ENCODE peak calls at places on chromosomes 13 and 19, in four cellular contexts. A is uterus, H is fibroblast of lung, G is HAP-1. I is an unnamed sample. For H3K4me1 and H3K36me3, the result is how much of the 10 kb centered on the place peaks cover.

GRCh38 chr13:30739646-30740642 is 4.6 kb downstream of the ALOX5AP start:
- DNase-seq in A (no peak), H (peak), G (peak), I (peak)

GRCh38 chr19:49117677-49118564 is 1.0 kb downstream of the C19orf73 start:
- DNase-seq in A (no peak), H (no peak), G (no peak), I (no peak)

GRCh38 chr13:44934724-44935123 is 54.5 kb downstream of the NUFIP1 start:
- DNase-seq in A (no peak), G (no peak), H (peak), I (no peak)

GRCh38 chr13:20714563-20715339 is 11.3 kb downstream of the IL17D start:
- DNase-seq in H (peak), A (no peak), G (no peak), I (no peak)

GRCh38 chr19:40754611-40755247 is 3.7 kb downstream of the SNRPA start:
- DNase-seq in A (no peak), H (no peak), G (no peak), I (no peak)

GRCh38 chr19:34644991-34645461 is 31.9 kb downstream of the SCGB2B2 start:
- DNase-seq in G (no peak), A (no peak), H (no peak), I (no peak)

GRCh38 chr19:42440357-42441046 is 2.2 kb downstream of the CXCL17 start:
- DNase-seq in G (peak), A (peak), H (peak), I (peak)

GRCh38 chr19:58571575-58571947 is 1.6 kb downstream of the MZF1 start:
- DNase-seq in H (no peak), G (peak), A (no peak), I (no peak)

GRCh38 chr13:110528371-110528770 is 33.2 kb downstream of the RAB20 start:
- DNase-seq in H (peak), G (no peak), A (no peak), I (no peak)

GRCh38 chr19:44752816-44753618 is 4.5 kb downstream of the BCL3 start:
- DNase-seq in G (peak), H (peak), A (peak), I (peak)

GRCh38 chr19:44753932-44754742 is 5.6 kb downstream of the BCL3 start:
- DNase-seq in H (peak), A (peak), G (peak), I (peak)

GRCh38 chr19:44753619-44753931 is 5.1 kb downstream of the BCL3 start:
- DNase-seq in H (no peak), G (no peak), A (no peak), I (no peak)

GRCh38 chr19:44750713-44751112 is 2.2 kb downstream of the BCL3 start:
- DNase-seq in G (no peak), H (no peak), A (no peak), I (no peak)

GRCh38 chr19:44752123-44752815 is 3.8 kb downstream of the BCL3 start:
- DNase-seq in H (no peak), G (no peak), A (no peak), I (no peak)
- H3K4me1 ChIP-seq in H (under half), G (under half), A (under half), I (under half)

DNA sequence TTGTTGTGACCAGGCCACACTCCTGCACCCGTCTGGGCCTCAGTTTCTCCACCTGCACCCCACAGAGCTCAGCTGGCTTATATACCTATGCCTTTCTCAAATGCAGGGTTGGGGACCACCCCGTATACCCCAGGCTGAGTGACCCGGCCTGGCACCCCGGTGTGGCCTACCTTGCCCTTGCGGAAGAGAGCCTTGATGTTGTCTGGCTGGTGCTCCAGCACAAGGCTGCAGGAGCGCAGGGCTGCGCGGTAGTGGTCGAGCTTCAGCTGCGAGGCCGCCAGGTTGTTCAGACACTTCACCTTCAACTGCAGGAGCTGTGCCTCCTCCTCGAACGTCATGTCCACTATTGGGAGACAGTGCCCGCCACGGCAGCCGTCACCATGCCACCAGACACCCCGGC is 5.9 kb downstream of the FKBP8 start:
- DNase-seq in H (no peak), G (no peak), A (no peak), I (no peak)
- H3K36me3 ChIP-seq in H (under half), G (half or more), A (under half), I (under half)

GRCh38 chr19:2533072-2533425 is 57.1 kb downstream of the GADD45B start:
- DNase-seq in A (no peak), H (no peak), G (no peak), I (no peak)

GRCh38 chr19:2533686-2534085 is 57.8 kb downstream of the GADD45B start:
- DNase-seq in G (no peak), A (no peak), H (no peak), I (no peak)

GRCh38 chr19:2534374-2535050 is 58.6 kb downstream of the GADD45B start:
- DNase-seq in G (no peak), A (no peak), H (no peak), I (no peak)

GRCh38 chr19:2529473-2529918 is 53.6 kb downstream of the GADD45B start:
- DNase-seq in G (no peak), H (peak), A (no peak), I (peak)

DNA sequence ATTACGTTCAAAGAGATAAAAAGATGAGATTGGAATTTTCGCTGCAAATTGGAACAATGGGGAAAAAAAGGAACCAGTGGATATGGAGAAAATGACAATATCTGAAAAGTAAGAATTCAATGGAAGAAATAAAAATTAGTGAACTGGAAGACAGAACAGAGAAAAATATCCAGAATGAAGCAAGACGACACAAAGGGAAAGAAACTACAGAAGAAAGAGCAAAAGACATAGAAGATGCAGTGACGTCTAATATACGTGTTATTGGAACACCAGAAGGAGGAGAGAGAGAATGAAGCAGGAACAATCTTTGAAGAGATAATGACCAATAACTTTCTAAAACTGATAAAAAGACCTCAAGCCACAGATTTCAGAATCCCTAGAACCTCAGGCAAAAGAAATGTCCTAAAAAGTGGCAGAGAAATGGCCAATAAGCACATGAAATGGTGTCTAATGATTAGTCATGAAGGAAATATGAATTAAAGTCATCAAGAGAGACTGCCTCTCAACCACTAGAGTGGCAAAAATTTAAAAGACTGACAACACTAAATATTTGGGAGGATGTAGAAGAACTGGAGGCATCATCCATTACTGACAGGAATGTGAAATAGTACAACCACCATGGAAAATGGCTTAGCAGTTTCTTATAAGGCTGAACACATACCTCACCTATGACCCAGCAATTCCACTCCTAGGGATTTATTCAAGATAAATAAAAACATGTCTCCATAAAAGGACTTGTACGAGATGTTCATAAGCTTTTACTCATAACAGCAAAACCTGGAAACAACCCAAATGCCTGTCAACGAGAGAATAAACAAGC is 56.5 kb downstream of the GADD45B start:
- DNase-seq in H (peak), G (no peak), A (no peak), I (no peak)
- H3K4me1 ChIP-seq in H (under half), G (under half), A (under half), I (half or more)

GRCh38 chr19:10568826-10569651 is at the start of gene CDKN2D:
- DNase-seq in H (peak), A (peak), G (peak), I (peak)
- H3K36me3 ChIP-seq in H (under half), A (under half), G (under half), I (under half)

GRCh38 chr13:38384171-38384570 is 34.5 kb downstream of the UFM1 start:
- DNase-seq in G (no peak), H (no peak), A (no peak), I (no peak)

GRCh38 chr13:38385152-38385891 is 35.7 kb downstream of the UFM1 start:
- DNase-seq in G (no peak), A (no peak), H (no peak), I (no peak)

GRCh38 chr13:38382946-38383345 is 33.3 kb downstream of the UFM1 start:
- DNase-seq in G (no peak), H (no peak), A (no peak), I (no peak)

GRCh38 chr13:38381840-38382239 is 32.2 kb downstream of the UFM1 start:
- DNase-seq in A (no peak), H (peak), G (no peak), I (no peak)

DNA sequence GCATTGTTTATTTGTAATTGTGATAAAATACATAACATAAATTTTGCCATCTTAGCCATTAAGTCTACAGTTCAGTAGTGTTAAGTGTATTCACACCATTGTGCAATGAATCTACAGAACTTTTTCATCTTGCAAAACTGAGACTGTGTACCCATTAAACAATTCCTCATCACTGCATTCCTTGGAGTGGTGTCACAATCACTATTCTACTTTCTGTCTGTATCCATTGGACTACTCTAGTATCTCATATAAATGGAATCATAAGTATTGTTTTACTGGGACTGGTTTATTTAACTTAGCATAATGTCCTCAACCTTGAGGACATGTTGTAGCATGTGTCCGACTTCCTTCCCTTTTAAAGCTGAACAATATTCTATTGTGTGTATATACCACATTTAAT is 36.8 kb downstream of the UFM1 start:
- DNase-seq in G (no peak), A (no peak), H (peak), I (no peak)
- H3K4me1 ChIP-seq in G (under half), A (under half), H (under half), I (under half)

I was measured in Caco-2.